ENCODE peak calls at places on chromosomes 4 and X, in five cellular contexts. One of them, this sample, is unnamed.
A peak's percentile ranks its signal among the peaks of the same experiment; 100 is the strongest.

GRCh38 chrX:118679290-118679689 is 48.1 kb upstream of the IL13RA1 start:
- DNase-seq in uterus: no peak
- DNase-seq in coronary artery: no peak
- DNase-seq in left lung: no peak
- DNase-seq in CD8-positive, alpha-beta T cell: no peak
- DNase-seq in this sample: no peak

GRCh38 chr4:56655627-56656345 is 25.3 kb downstream of the HOPX start:
- DNase-seq in uterus: peak; percentile 31
- DNase-seq in coronary artery: no peak
- DNase-seq in left lung: peak; percentile 80
- DNase-seq in CD8-positive, alpha-beta T cell: no peak
- DNase-seq in this sample: no peak

GRCh38 chrX:102155806-102156179 is at the start of gene BEX5:
- DNase-seq in uterus: peak; percentile 62
- DNase-seq in coronary artery: peak; percentile 74
- DNase-seq in left lung: peak; percentile 79
- DNase-seq in CD8-positive, alpha-beta T cell: peak; percentile 11
- DNase-seq in this sample: peak; percentile 14

GRCh38 chr4:107740950-107741701 is 21.1 kb upstream of the PAPSS1 start:
- DNase-seq in uterus: peak; percentile 75
- DNase-seq in coronary artery: peak; percentile 78
- DNase-seq in left lung: no peak
- DNase-seq in CD8-positive, alpha-beta T cell: no peak
- DNase-seq in this sample: no peak

GRCh38 chrX:24877854-24878650 is 137.7 kb downstream of the ARX start:
- DNase-seq in uterus: no peak
- DNase-seq in coronary artery: no peak
- DNase-seq in left lung: no peak
- DNase-seq in CD8-positive, alpha-beta T cell: no peak
- DNase-seq in this sample: no peak

GRCh38 chr4:25085621-25086020 is 54.9 kb upstream of the LGI2 start:
- DNase-seq in uterus: no peak
- DNase-seq in coronary artery: no peak
- DNase-seq in left lung: no peak
- DNase-seq in CD8-positive, alpha-beta T cell: no peak
- DNase-seq in this sample: no peak

GRCh38 chrX:155247497-155247896 is 16.8 kb downstream of the RAB39B start:
- DNase-seq in uterus: no peak
- DNase-seq in coronary artery: no peak
- DNase-seq in left lung: no peak
- DNase-seq in CD8-positive, alpha-beta T cell: no peak
- DNase-seq in this sample: no peak

GRCh38 chr4:138050601-138051000 is 191.5 kb downstream of the SLC7A11 start:
- DNase-seq in uterus: no peak
- DNase-seq in coronary artery: no peak
- DNase-seq in left lung: no peak
- DNase-seq in CD8-positive, alpha-beta T cell: no peak
- DNase-seq in this sample: no peak

DNA sequence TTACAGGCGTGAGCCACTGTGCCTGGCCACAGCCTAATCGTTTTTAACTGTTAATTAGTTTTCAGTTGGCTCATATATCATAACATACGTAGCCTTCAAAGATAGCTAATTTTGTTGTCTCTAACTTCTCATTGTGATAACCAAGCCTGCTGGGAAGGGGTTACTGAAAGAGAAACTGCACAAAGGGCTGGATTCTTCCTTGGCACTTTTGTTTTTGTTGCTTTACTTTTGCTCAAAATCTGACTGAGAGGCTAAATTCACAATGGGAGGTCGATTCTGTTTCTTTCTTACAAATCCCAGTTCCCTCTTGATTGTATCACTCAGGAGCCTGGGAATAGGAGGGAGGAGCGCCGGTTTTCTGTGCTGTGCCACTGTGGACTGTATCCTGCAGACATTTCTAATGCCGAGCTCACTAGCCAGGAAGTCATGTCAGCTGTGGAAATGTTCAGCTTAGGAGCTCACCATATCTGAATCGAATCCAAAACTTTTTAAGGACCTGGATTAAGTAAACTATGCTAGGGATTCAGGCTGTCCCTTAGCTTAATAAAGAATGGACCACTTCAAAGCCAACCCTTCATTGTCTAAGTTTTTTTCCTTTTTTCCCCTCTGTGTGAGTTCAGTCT is 120.5 kb upstream of the FAT1 start:
- DNase-seq in uterus: peak; percentile 17
- DNase-seq in coronary artery: no peak
- DNase-seq in left lung: no peak
- DNase-seq in CD8-positive, alpha-beta T cell: no peak
- DNase-seq in this sample: no peak
- H3K27ac ChIP-seq in uterus: peak overlapping the region; percentile 83
- H3K27ac ChIP-seq in coronary artery: peak overlapping the region; percentile 56
- H3K27ac ChIP-seq in left lung: peak overlapping the region; percentile 40
- H3K27ac ChIP-seq in CD8-positive, alpha-beta T cell: no peak overlapping the region
- H3K27ac ChIP-seq in this sample: peak overlapping the region; percentile 77

GRCh38 chrX:150446995-150447394 is 83.9 kb downstream of the MAMLD1 start:
- DNase-seq in uterus: no peak
- DNase-seq in coronary artery: no peak
- DNase-seq in left lung: no peak
- DNase-seq in CD8-positive, alpha-beta T cell: no peak
- DNase-seq in this sample: no peak
- H3K27ac ChIP-seq in uterus: no peak overlapping the region
- H3K27ac ChIP-seq in coronary artery: no peak overlapping the region
- H3K27ac ChIP-seq in left lung: no peak overlapping the region
- H3K27ac ChIP-seq in CD8-positive, alpha-beta T cell: no peak overlapping the region
- H3K27ac ChIP-seq in this sample: no peak overlapping the region

GRCh38 chrX:40099046-40099968 is 1.5 kb upstream of the BCOR start:
- DNase-seq in uterus: peak; percentile 34
- DNase-seq in coronary artery: no peak
- DNase-seq in left lung: peak; percentile 84
- DNase-seq in CD8-positive, alpha-beta T cell: no peak
- DNase-seq in this sample: no peak

GRCh38 chrX:40097101-40097491 is 662 bp downstream of the BCOR start:
- DNase-seq in uterus: no peak
- DNase-seq in coronary artery: no peak
- DNase-seq in left lung: peak; percentile 75
- DNase-seq in CD8-positive, alpha-beta T cell: no peak
- DNase-seq in this sample: no peak

GRCh38 chrX:40097492-40098263 is at the start of gene BCOR:
- DNase-seq in uterus: peak; percentile 72
- DNase-seq in coronary artery: peak; percentile 83
- DNase-seq in left lung: peak; percentile 88
- DNase-seq in CD8-positive, alpha-beta T cell: peak; percentile 63
- DNase-seq in this sample: no peak

GRCh38 chrX:40100141-40100536 is 2.4 kb upstream of the BCOR start:
- DNase-seq in uterus: no peak
- DNase-seq in coronary artery: no peak
- DNase-seq in left lung: peak; percentile 80
- DNase-seq in CD8-positive, alpha-beta T cell: no peak
- DNase-seq in this sample: no peak

DNA sequence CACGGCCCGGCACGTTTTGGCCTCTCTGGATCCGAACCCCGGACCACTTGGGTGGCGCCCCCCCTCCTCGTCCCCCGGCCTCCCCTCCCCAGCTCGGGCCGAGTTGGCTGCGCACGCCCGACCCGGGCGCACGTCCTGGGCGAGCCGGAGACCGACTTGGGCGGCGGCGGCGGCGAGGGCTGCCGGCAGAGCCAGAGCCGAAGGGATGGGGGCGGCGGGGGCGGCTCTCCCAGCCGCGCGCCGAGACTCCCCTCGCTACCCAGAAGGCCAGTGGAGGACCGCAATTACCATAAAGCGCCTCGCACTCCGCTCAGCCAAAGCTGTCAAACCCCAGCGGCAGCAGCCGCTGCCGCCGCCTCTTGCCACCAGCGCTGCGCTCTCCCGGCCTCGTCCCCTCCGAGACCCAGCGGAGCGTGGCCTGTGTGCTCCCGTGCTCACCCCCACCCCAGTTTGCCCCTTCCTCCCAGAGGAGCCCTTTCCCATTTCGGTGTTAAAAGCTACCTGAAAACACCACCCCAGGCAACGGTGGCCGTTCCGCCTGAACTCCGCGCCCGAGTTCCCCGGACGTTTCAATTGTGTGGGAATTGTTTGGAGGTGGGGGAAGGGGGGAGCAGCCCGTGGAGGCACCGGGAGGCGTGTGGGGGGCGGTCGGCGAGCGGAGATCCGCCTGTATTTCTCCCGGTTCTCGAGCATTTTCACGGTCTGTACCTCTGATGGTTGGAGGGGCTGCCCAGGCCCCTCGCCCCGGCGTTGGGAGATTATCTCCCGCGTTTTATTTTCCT is 697 bp upstream of the BCOR start:
- DNase-seq in uterus: no peak
- DNase-seq in coronary artery: no peak
- DNase-seq in left lung: no peak
- DNase-seq in CD8-positive, alpha-beta T cell: peak; percentile 39
- DNase-seq in this sample: no peak
- H3K27ac ChIP-seq in uterus: peak overlapping the region; percentile 61
- H3K27ac ChIP-seq in coronary artery: peak overlapping the region; percentile 81
- H3K27ac ChIP-seq in left lung: peak overlapping the region; percentile 83
- H3K27ac ChIP-seq in CD8-positive, alpha-beta T cell: peak overlapping the region; percentile 23
- H3K27ac ChIP-seq in this sample: peak overlapping the region; percentile 91

GRCh38 chr4:41146196-41146595 is 68.1 kb downstream of the APBB2 start:
- DNase-seq in uterus: no peak
- DNase-seq in coronary artery: no peak
- DNase-seq in left lung: no peak
- DNase-seq in CD8-positive, alpha-beta T cell: no peak
- DNase-seq in this sample: no peak
- H3K27ac ChIP-seq in uterus: peak overlapping the region; percentile 92
- H3K27ac ChIP-seq in coronary artery: peak overlapping the region; percentile 79
- H3K27ac ChIP-seq in left lung: no peak overlapping the region
- H3K27ac ChIP-seq in CD8-positive, alpha-beta T cell: no peak overlapping the region
- H3K27ac ChIP-seq in this sample: peak overlapping the region; percentile 80

DNA sequence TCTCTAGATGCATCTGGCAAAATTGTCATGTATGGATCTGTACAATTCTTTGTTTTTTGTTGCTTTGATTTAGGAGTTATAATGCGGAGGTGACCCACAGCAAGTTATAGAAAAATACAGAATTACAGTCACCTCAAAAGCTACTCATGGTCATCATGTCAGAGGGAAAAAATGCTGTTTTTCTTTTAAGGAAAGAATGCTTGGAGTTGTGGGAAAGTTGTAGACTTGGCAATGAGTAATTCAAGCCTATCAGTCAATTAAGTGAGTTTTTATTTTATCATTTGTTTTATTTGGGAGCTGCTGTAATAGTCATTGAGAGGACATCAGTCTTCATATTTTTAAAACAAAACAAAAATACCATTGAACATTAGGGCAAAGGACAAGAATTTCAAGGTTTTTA is 16.4 kb downstream of the FHL1 start:
- DNase-seq in uterus: no peak
- DNase-seq in coronary artery: no peak
- DNase-seq in left lung: no peak
- DNase-seq in CD8-positive, alpha-beta T cell: no peak
- DNase-seq in this sample: no peak
- H3K27ac ChIP-seq in uterus: peak overlapping the region; percentile 88
- H3K27ac ChIP-seq in coronary artery: peak overlapping the region; percentile 50
- H3K27ac ChIP-seq in left lung: no peak overlapping the region
- H3K27ac ChIP-seq in CD8-positive, alpha-beta T cell: no peak overlapping the region
- H3K27ac ChIP-seq in this sample: peak overlapping the region; percentile 70

GRCh38 chr4:118923891-118924290 is 35.2 kb downstream of the SYNPO2 start:
- DNase-seq in uterus: no peak
- DNase-seq in coronary artery: no peak
- DNase-seq in left lung: no peak
- DNase-seq in CD8-positive, alpha-beta T cell: no peak
- DNase-seq in this sample: no peak
- H3K27ac ChIP-seq in uterus: peak overlapping the region; percentile 96
- H3K27ac ChIP-seq in coronary artery: no peak overlapping the region
- H3K27ac ChIP-seq in left lung: no peak overlapping the region
- H3K27ac ChIP-seq in CD8-positive, alpha-beta T cell: no peak overlapping the region
- H3K27ac ChIP-seq in this sample: peak overlapping the region; percentile 41

DNA sequence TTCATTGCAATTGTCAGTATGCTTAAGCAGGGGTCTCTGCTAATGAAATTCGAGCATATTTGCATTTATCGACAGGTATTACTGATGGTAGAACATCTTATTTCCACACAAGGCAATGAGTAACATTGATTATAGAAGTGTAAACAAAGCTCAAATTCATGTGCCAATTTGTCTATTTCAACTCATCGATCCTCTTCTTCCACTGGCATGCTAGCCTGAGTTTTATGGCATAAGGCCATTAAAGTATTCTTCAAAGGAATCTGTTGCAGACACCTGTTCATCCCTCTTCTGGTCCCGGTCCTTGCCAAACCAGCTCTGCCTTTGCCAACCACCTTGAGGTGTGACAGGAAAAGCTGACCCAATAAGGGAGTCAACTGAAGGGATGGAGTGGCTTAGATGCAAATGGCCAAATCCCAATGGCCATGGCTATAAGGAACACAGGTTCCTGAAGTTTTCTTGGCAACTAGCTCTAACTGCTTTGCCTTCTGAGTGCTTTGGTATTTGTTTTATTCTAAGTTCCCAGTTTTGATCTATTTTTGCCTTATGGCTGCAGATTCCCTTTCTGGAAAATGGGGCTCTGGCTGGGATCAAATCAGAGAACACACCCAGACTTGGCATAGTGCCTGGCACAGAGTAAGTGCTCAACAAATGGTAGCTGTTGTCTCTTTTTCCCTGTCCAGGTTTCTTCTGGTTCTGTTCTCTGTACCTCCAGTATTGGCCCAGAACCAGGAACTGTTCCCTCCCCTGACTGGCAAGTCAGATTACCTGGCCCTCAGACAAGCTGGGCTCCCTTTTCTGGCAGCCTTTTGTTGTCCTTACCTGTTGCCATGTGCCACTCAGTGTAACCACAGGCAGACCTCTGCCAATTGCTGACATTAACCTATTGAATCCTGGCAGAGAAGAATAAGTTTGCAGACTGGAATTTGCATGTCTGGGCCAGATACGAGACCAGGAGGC is 63.1 kb downstream of the RTL9 start:
- DNase-seq in uterus: no peak
- DNase-seq in coronary artery: no peak
- DNase-seq in left lung: no peak
- DNase-seq in CD8-positive, alpha-beta T cell: no peak
- DNase-seq in this sample: no peak
- H3K27ac ChIP-seq in uterus: no peak overlapping the region
- H3K27ac ChIP-seq in coronary artery: no peak overlapping the region
- H3K27ac ChIP-seq in left lung: no peak overlapping the region
- H3K27ac ChIP-seq in CD8-positive, alpha-beta T cell: no peak overlapping the region
- H3K27ac ChIP-seq in this sample: no peak overlapping the region

GRCh38 chr4:3108211-3108610 is 33.7 kb downstream of the HTT start:
- DNase-seq in uterus: no peak
- DNase-seq in coronary artery: no peak
- DNase-seq in left lung: no peak
- DNase-seq in CD8-positive, alpha-beta T cell: no peak
- DNase-seq in this sample: no peak
- H3K27ac ChIP-seq in uterus: peak overlapping the region; percentile 83
- H3K27ac ChIP-seq in coronary artery: no peak overlapping the region
- H3K27ac ChIP-seq in left lung: peak overlapping the region; percentile 51
- H3K27ac ChIP-seq in CD8-positive, alpha-beta T cell: no peak overlapping the region
- H3K27ac ChIP-seq in this sample: no peak overlapping the region

This sample was measured in thoracic aorta.